ENCODE peak calls at places on chromosomes 7 and 10, in eight cellular contexts. T, R, I, M, G, Z, U and K are unnamed samples.
A peak's percentile ranks its signal among the peaks of the same experiment; 100 is the strongest.

GRCh38 chr10:77328272-77328816 is 309.3 kb downstream of the KCNMA1 start:
- DNase-seq in T (peak; percentile 80), R (peak; percentile 62), I (no peak), M (no peak), G (peak; percentile 57), Z (no peak), U (peak; percentile 18), K (peak; percentile 51)

GRCh38 chr10:110845756-110846620 is 25.7 kb upstream of the PDCD4 start:
- DNase-seq in T (no peak), R (no peak), I (no peak), M (no peak), G (no peak), Z (no peak), U (peak; percentile 89), K (no peak)

GRCh38 chr10:119726291-119727261 is 726 bp downstream of the INPP5F start:
- DNase-seq in T (peak; percentile 90), R (peak; percentile 77), I (peak; percentile 52), M (no peak), G (peak; percentile 71), Z (no peak), U (peak; percentile 56), K (peak; percentile 64)

GRCh38 chr7:155206286-155207020 is 91.2 kb upstream of the INSIG1 start:
- DNase-seq in T (no peak), R (no peak), I (peak; percentile 70), M (no peak), G (no peak), Z (peak; percentile 47), U (peak; percentile 39), K (no peak)

GRCh38 chr7:42180806-42181205 is 56.2 kb downstream of the GLI3 start:
- DNase-seq in T (no peak), R (no peak), I (no peak), M (no peak), G (no peak), Z (no peak), U (no peak), K (no peak)

GRCh38 chr10:77416327-77417135 is 221.1 kb downstream of the KCNMA1 start:
- DNase-seq in T (no peak), R (no peak), I (no peak), M (peak; percentile 68), G (no peak), Z (no peak), U (no peak), K (no peak)

GRCh38 chr10:42781893-42782445 is 626 bp upstream of the BMS1 start:
- DNase-seq in T (no peak), R (no peak), I (no peak), M (no peak), G (no peak), Z (no peak), U (peak; percentile 22), K (no peak)

GRCh38 chr7:46080595-46081159 is 159.6 kb upstream of the IGFBP3 start:
- DNase-seq in T (no peak), R (no peak), I (no peak), M (no peak), G (no peak), Z (no peak), U (no peak), K (no peak)

GRCh38 chr7:28748934-28749584 is 209.1 kb downstream of the TRIL start:
- DNase-seq in T (no peak), R (no peak), I (no peak), M (peak; percentile 33), G (no peak), Z (no peak), U (peak; percentile 22), K (no peak)

GRCh38 chr7:17544401-17544800 is 245.9 kb downstream of the AHR start:
- DNase-seq in T (no peak), R (no peak), I (no peak), M (no peak), G (no peak), Z (no peak), U (no peak), K (no peak)

GRCh38 chr10:29157321-29157720 is 131.5 kb upstream of the LYZL1 start:
- DNase-seq in T (peak; percentile 4), R (no peak), I (no peak), M (no peak), G (no peak), Z (no peak), U (no peak), K (no peak)

GRCh38 chr7:153567426-153567825 is 484.8 kb upstream of the DPP6 start:
- DNase-seq in T (no peak), R (no peak), I (no peak), M (no peak), G (no peak), Z (peak; percentile 78), U (no peak), K (no peak)

GRCh38 chr10:100728928-100729876 is 16.2 kb upstream of the PAX2 start:
- DNase-seq in T (peak; percentile 86), R (peak; percentile 80), I (no peak), M (peak; percentile 90), G (no peak), Z (no peak), U (peak; percentile 31), K (no peak)

GRCh38 chr10:130326954-130327353 is 190.8 kb downstream of the GLRX3 start:
- DNase-seq in T (no peak), R (no peak), I (no peak), M (no peak), G (no peak), Z (no peak), U (no peak), K (no peak)

GRCh38 chr7:80735330-80735729 is 96.9 kb downstream of the CD36 start:
- DNase-seq in T (no peak), R (no peak), I (no peak), M (no peak), G (no peak), Z (no peak), U (no peak), K (no peak)

GRCh38 chr7:22718911-22719420 is 8.0 kb upstream of the IL6 start:
- DNase-seq in T (no peak), R (no peak), I (no peak), M (no peak), G (no peak), Z (no peak), U (no peak), K (no peak)

GRCh38 chr7:115779561-115779960 is 251.0 kb downstream of the TFEC start:
- DNase-seq in T (no peak), R (no peak), I (no peak), M (no peak), G (no peak), Z (no peak), U (no peak), K (no peak)

DNA sequence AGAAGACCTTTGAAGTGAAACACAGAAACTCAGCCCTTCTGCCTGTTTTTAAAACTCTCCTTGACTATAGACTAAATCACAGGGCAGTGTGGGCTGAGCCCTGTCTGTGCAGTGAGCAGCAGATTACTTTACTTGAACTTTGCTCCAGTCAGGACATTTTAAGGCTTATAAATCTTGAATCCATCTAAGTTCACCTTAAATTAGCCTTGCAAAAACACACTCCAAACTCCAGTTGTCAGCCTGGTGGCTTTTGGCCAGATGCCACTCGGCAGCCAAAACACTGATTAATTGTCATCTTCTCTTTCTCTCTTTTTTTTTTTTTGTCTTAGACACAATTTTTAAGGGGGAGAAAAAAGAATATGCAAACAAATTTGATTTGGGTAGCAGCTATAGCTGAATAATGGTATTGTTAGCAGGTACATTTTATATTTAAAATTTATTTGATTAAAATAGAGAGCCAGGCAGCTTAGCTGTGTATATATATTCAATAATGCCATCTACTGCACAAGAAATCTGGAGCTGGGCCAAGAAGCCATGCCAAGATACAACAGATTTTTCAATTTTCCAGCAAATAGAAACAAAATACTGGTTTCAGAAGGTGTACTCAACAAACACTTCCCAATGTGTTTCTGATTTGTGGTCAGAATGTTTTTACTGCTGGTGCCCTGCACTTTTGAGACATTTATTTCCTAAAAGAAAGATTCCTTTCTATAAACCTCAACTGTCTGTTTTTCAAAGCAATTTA is 247.7 kb downstream of the TFEC start:
- DNase-seq in T (no peak), R (no peak), I (no peak), M (no peak), G (no peak), Z (no peak), U (no peak), K (no peak)
- TF ChIP-seq CTCF in T (no peak), R (no peak), I (no peak), M (no peak), G (no peak), Z (no peak), U (no peak), K (no peak)

DNA sequence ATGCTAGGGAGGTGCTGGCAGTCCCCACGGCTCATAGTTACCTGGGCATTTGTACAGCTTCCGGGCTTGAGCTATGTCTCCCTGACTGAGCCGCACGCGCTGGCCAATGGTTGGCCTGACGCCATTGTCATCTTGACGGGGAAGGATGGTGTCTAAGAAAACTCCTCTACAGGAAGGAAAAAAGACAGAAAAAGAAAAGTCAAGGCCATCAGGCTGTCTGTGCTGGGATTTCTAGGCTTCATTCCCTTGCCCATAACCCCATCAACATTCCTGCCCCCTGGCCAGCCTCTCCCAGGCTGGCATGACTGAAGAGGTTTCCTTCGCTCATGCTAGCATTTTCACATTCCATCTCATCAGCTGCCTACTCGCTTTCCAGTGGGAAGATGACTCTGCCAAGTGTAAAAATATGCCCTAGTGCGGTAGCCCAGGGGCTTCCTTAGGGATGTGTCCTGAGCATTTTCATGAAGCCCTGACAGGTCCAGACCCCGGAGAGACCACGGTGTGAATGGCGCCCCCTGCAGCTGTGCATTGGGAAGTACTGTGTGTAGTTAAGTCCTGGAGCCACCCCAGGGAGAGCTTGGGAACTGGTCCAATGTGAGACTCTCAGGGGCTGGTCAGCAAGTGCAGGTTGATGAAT is 54.5 kb upstream of the OPALIN start:
- DNase-seq in T (no peak), R (peak; percentile 66), I (peak; percentile 22), M (no peak), G (no peak), Z (no peak), U (peak; percentile 12), K (no peak)
- TF ChIP-seq CTCF in T (peak; percentile 44), R (peak; percentile 55), I (no peak), M (no peak), G (peak; percentile 14), Z (no peak), U (no peak), K (peak; percentile 18)

DNA sequence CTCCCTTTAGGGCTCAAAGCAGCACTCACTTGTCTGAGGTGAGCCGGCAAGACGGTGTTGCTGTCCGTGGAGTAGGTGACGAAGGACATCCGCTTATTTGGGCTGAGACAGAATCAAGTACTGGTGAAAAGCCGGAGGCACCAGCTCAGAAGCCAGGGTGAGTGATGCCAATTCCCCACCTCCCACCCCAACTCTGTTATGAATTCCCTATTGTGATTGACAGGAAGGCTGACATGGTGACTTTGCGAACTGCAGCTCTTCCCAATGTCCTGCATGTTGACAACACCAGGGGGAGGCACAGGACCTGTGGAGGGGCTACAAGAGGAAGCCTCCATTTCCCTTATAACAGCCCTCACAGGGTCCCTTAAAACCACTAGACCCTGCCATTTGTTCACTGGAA is 52.3 kb upstream of the MSMB start:
- DNase-seq in T (no peak), R (no peak), I (no peak), M (no peak), G (no peak), Z (no peak), U (no peak), K (no peak)
- TF ChIP-seq CTCF in T (no peak), R (no peak), I (no peak), M (no peak), G (no peak), Z (no peak), U (no peak), K (no peak)

GRCh38 chr10:18472977-18473376 is 178.4 kb downstream of the NSUN6 start:
- DNase-seq in T (no peak), R (peak; percentile 21), I (no peak), M (no peak), G (no peak), Z (no peak), U (no peak), K (no peak)
- TF ChIP-seq CTCF in T (peak; percentile 35), R (no peak), I (no peak), M (no peak), G (peak; percentile 15), Z (no peak), U (no peak), K (no peak)

GRCh38 chr10:125161570-125162139 is 1.3 kb upstream of the CTBP2 start:
- DNase-seq in T (no peak), R (no peak), I (no peak), M (no peak), G (no peak), Z (peak; percentile 48), U (no peak), K (no peak)
- TF ChIP-seq CTCF in T (no peak), R (no peak), I (peak; percentile 16), M (peak; percentile 52), G (peak; percentile 70), Z (no peak), U (peak; percentile 33), K (peak; percentile 63)